ENCODE peak calls at places on chromosomes 3 and 15, in eight cellular contexts. P is NCI-H1092; V is GM23248; C is substantia nigra; O is choroid plexus epithelial cell; U is EL; G is NK-92 treated with Interleukin-12 subunit alpha and Interleukin-12 subunit beta, amount 100 ng/mL, for 24 hours; L is cerebellar cortex. J is an unnamed sample.

GRCh38 chr3:120177151-120177550 is 82.9 kb upstream of the GSK3B start:
- DNase-seq in V (peak; percentile 95), U (peak; percentile 97), P (peak; percentile 39), O (peak; percentile 77), G (no peak), L (no peak), C (no peak), J (peak; percentile 93)

GRCh38 chr3:159451067-159451466 is 537.6 kb upstream of the IL12A start:
- DNase-seq in L (no peak), O (no peak), V (peak; percentile 10), C (no peak), U (peak; percentile 20), G (no peak), P (no peak), J (no peak)

GRCh38 chr15:39919396-39919739 is 698 bp downstream of the GPR176 start:
- DNase-seq in C (no peak), O (no peak), U (peak; percentile 32), L (peak; percentile 40), V (no peak), G (no peak), P (no peak), J (no peak)

GRCh38 chr15:83109532-83109931 is 2.1 kb downstream of the TM6SF1 start:
- DNase-seq in U (no peak), L (no peak), C (no peak), O (no peak), P (no peak), G (no peak), V (no peak), J (no peak)

GRCh38 chr3:38576131-38577088 is 73.1 kb downstream of the SCN5A start:
- DNase-seq in V (no peak), O (no peak), C (no peak), L (no peak), U (no peak), G (no peak), P (no peak), J (no peak)

GRCh38 chr3:153160451-153161137 is 1.4 kb upstream of the RAP2B start:
- DNase-seq in V (peak; percentile 96), L (peak; percentile 55), C (peak; percentile 37), U (peak; percentile 90), P (no peak), G (peak; percentile 77), O (peak; percentile 88), J (peak; percentile 74)

GRCh38 chr3:99006686-99007085 is 105.2 kb upstream of the DCBLD2 start:
- DNase-seq in U (no peak), L (no peak), O (no peak), G (no peak), P (no peak), C (no peak), V (no peak), J (no peak)

GRCh38 chr15:99719096-99719541 is 14.1 kb downstream of the LYSMD4 start:
- DNase-seq in V (peak; percentile 50), P (no peak), C (no peak), U (peak; percentile 52), O (peak; percentile 94), L (no peak), G (no peak), J (peak; percentile 89)

GRCh38 chr15:74954515-74954914 is 2.1 kb downstream of the RPP25 start:
- DNase-seq in P (no peak), V (peak; percentile 52), G (no peak), U (peak; percentile 30), O (peak; percentile 86), L (no peak), C (no peak), J (peak; percentile 97)

GRCh38 chr3:71726106-71726505 is 904 bp upstream of the EIF4E3 start:
- DNase-seq in C (no peak), V (no peak), L (no peak), U (no peak), G (no peak), P (no peak), O (no peak), J (no peak)

GRCh38 chr15:66170042-66170441 is 83.5 kb downstream of the MEGF11 start:
- DNase-seq in U (no peak), G (no peak), P (no peak), O (no peak), L (peak; percentile 64), C (no peak), V (no peak), J (no peak)

GRCh38 chr3:17935217-17935616 is 192.8 kb upstream of the TBC1D5 start:
- DNase-seq in C (no peak), V (no peak), U (no peak), P (peak; percentile 26), L (no peak), O (peak; percentile 4), G (no peak), J (no peak)

GRCh38 chr3:80676869-80677268 is 909.1 kb upstream of the ROBO1 start:
- DNase-seq in P (no peak), U (no peak), O (peak; percentile 56), L (no peak), C (no peak), V (no peak), G (no peak), J (no peak)

GRCh38 chr3:74621581-74621980 is 7.1 kb upstream of the CNTN3 start:
- DNase-seq in C (no peak), L (no peak), G (no peak), O (no peak), P (no peak), U (no peak), V (peak; percentile 37), J (no peak)

GRCh38 chr3:73502609-73503560 is 121.9 kb downstream of the PDZRN3 start:
- DNase-seq in O (peak; percentile 93), V (peak; percentile 88), L (peak; percentile 74), U (peak; percentile 87), G (peak; percentile 37), C (peak; percentile 61), P (peak; percentile 50), J (peak; percentile 93)

GRCh38 chr3:72309626-72310025 is 524.7 kb upstream of the PROK2 start:
- DNase-seq in U (no peak), V (no peak), G (no peak), L (no peak), P (no peak), C (no peak), O (no peak), J (no peak)

GRCh38 chr3:184031187-184031792 is at the start of gene HTR3D:
- DNase-seq in O (no peak), P (no peak), U (peak; percentile 7), V (no peak), C (no peak), L (no peak), G (no peak), J (no peak)